ENCODE peak calls at places on chromosome 1, in eight cellular contexts. J is NCI-H1048, C is NCI-H1092, Y is choroid plexus epithelial cell, X is SHP77, K is HCEC 1CT, W is amygdala, N is fibroblast of the conjunctiva. A is an unnamed sample.

GRCh38 chr1:210446479-210446878 is 117.8 kb downstream of the HHAT start:
- DNase-seq in W (no peak), K (no peak), N (no peak), J (no peak), X (peak; percentile 73), Y (peak; percentile 4), C (no peak), A (peak; percentile 30)

GRCh38 chr1:230140221-230141001 is 73.4 kb downstream of the GALNT2 start:
- DNase-seq in C (no peak), Y (peak; percentile 83), X (peak; percentile 27), N (no peak), J (no peak), W (no peak), K (peak; percentile 72), A (peak; percentile 57)

GRCh38 chr1:76942549-76942948 is 75.3 kb downstream of the ST6GALNAC5 start:
- DNase-seq in C (no peak), N (no peak), X (no peak), Y (peak; percentile 12), W (no peak), J (no peak), K (peak; percentile 67), A (no peak)

GRCh38 chr1:235835226-235835625 is 31.5 kb downstream of the LYST start:
- DNase-seq in W (no peak), X (peak; percentile 13), J (no peak), K (no peak), Y (peak; percentile 31), N (no peak), C (no peak), A (no peak)

GRCh38 chr1:246434335-246434734 is 72.7 kb downstream of the SMYD3 start:
- DNase-seq in N (no peak), C (no peak), W (no peak), K (no peak), J (no peak), X (no peak), Y (no peak), A (no peak)

GRCh38 chr1:24206516-24207394 is 19.7 kb upstream of the IFNLR1 start:
- DNase-seq in J (no peak), Y (no peak), W (no peak), X (no peak), C (no peak), N (no peak), K (no peak), A (no peak)

GRCh38 chr1:230149751-230150584 is 82.9 kb downstream of the GALNT2 start:
- DNase-seq in Y (peak; percentile 65), X (no peak), K (no peak), W (no peak), C (no peak), J (no peak), N (no peak), A (no peak)

GRCh38 chr1:110209715-110210603 is at the start of gene KCNC4:
- DNase-seq in N (peak; percentile 33), W (peak; percentile 72), C (peak; percentile 68), J (peak; percentile 68), Y (peak; percentile 47), X (peak; percentile 83), K (peak; percentile 51), A (peak; percentile 82)

GRCh38 chr1:118928739-118929554 is 59.2 kb downstream of the TBX15 start:
- DNase-seq in X (no peak), J (no peak), Y (peak; percentile 62), N (no peak), C (no peak), K (no peak), W (no peak), A (peak; percentile 43)

GRCh38 chr1:81869286-81869685 is 68.6 kb downstream of the ADGRL2 start:
- DNase-seq in C (no peak), X (no peak), J (no peak), K (no peak), N (no peak), Y (no peak), W (no peak), A (peak; percentile 71)

GRCh38 chr1:37792943-37793686 is 532 bp upstream of the MANEAL start:
- DNase-seq in X (no peak), J (no peak), N (no peak), K (no peak), W (no peak), C (no peak), Y (no peak), A (no peak)

GRCh38 chr1:8506447-8506846 is 188.5 kb downstream of the SLC45A1 start:
- DNase-seq in K (no peak), Y (no peak), C (no peak), W (no peak), J (no peak), N (no peak), X (no peak), A (no peak)

GRCh38 chr1:3628445-3628844 is 3.6 kb downstream of the TPRG1L start:
- DNase-seq in C (no peak), K (no peak), W (no peak), J (no peak), X (no peak), N (no peak), Y (no peak), A (no peak)

GRCh38 chr1:156474966-156475365 is 25.6 kb downstream of the MEF2D start:
- DNase-seq in C (no peak), X (no peak), N (no peak), W (no peak), K (no peak), Y (no peak), J (no peak), A (no peak)

GRCh38 chr1:8097077-8097799 is 71.1 kb upstream of the ERRFI1 start:
- DNase-seq in C (peak; percentile 25), K (peak; percentile 100), N (no peak), W (no peak), Y (peak; percentile 93), X (peak; percentile 26), J (no peak), A (peak; percentile 90)

GRCh38 chr1:94316836-94317789 is 79.7 kb upstream of the ARHGAP29 start:
- DNase-seq in X (no peak), K (peak; percentile 38), W (no peak), J (no peak), C (no peak), Y (no peak), N (no peak), A (peak; percentile 62)

GRCh38 chr1:31434979-31435378 is 22.0 kb downstream of the SERINC2 start:
- DNase-seq in W (no peak), Y (no peak), C (no peak), X (no peak), K (no peak), N (no peak), J (no peak), A (no peak)

GRCh38 chr1:164718821-164719220 is 159.8 kb downstream of the PBX1 start:
- DNase-seq in W (no peak), C (no peak), X (no peak), N (no peak), K (peak; percentile 49), Y (peak; percentile 29), J (no peak), A (no peak)

GRCh38 chr1:23546897-23547596 is 12.3 kb downstream of the ID3 start:
- DNase-seq in Y (no peak), W (no peak), X (no peak), K (no peak), N (no peak), C (no peak), J (no peak), A (no peak)

GRCh38 chr1:25065246-25066238 is 135.5 kb upstream of the RUNX3 start:
- DNase-seq in C (no peak), K (no peak), J (no peak), W (no peak), Y (peak; percentile 5), X (no peak), N (no peak), A (no peak)

GRCh38 chr1:6261615-6261995 is 707 bp upstream of the GPR153 start:
- DNase-seq in J (no peak), K (no peak), X (no peak), Y (no peak), N (no peak), W (no peak), C (no peak), A (no peak)

GRCh38 chr1:244970236-244970652 is 105.9 kb upstream of the HNRNPU start:
- DNase-seq in C (peak; percentile 91), N (peak; percentile 69), Y (no peak), W (no peak), K (peak; percentile 78), J (peak; percentile 81), X (peak; percentile 85), A (peak; percentile 79)

GRCh38 chr1:88998716-88999115 is 6.3 kb upstream of the KYAT3 start:
- DNase-seq in C (peak; percentile 65), K (peak; percentile 51), N (peak; percentile 47), Y (peak; percentile 81), X (peak; percentile 64), J (peak; percentile 64), W (no peak), A (peak; percentile 81)

GRCh38 chr1:21266119-21266774 is 24.0 kb downstream of the ECE1 start:
- DNase-seq in Y (no peak), C (no peak), K (no peak), X (no peak), J (no peak), N (no peak), W (no peak), A (no peak)

GRCh38 chr1:114755006-114755936 is 2.5 kb downstream of the CSDE1 start:
- DNase-seq in W (no peak), Y (peak; percentile 23), C (no peak), N (no peak), K (peak; percentile 22), J (no peak), X (no peak), A (no peak)

GRCh38 chr1:100458925-100459814 is 78.8 kb upstream of the GPR88 start:
- DNase-seq in X (peak; percentile 63), N (peak; percentile 71), K (peak; percentile 68), Y (peak; percentile 92), J (peak; percentile 51), C (peak; percentile 37), W (peak; percentile 32), A (peak; percentile 93)

GRCh38 chr1:12081648-12082396 is 18.7 kb downstream of the TNFRSF8 start:
- DNase-seq in C (no peak), X (no peak), J (no peak), N (no peak), Y (no peak), K (peak; percentile 22), W (no peak), A (no peak)